ENCODE peak calls at places on chromosomes 4 and X, in nine cellular contexts. One of them, this sample, is unnamed.

GRCh38 chr4:76663794-76664193 is 228.8 kb downstream of the SHROOM3 start:
- DNase-seq in GM23338: no peak
- DNase-seq in left colon: no peak
- DNase-seq in NCI-H345: no peak
- DNase-seq in RWPE1: no peak
- DNase-seq in cardiac fibroblast: no peak
- DNase-seq in left lung: no peak
- DNase-seq in GM13977: no peak
- DNase-seq in head of caudate nucleus: no peak
- DNase-seq in this sample: no peak

GRCh38 chr4:16005671-16006070 is 42.7 kb upstream of the FGFBP2 start:
- DNase-seq in GM23338: no peak
- DNase-seq in left colon: no peak
- DNase-seq in NCI-H345: no peak
- DNase-seq in RWPE1: no peak
- DNase-seq in cardiac fibroblast: no peak
- DNase-seq in left lung: no peak
- DNase-seq in GM13977: no peak
- DNase-seq in head of caudate nucleus: no peak
- DNase-seq in this sample: no peak

GRCh38 chr4:139734201-139734874 is 68.7 kb downstream of the MGST2 start:
- DNase-seq in GM23338: no peak
- DNase-seq in left colon: no peak
- DNase-seq in NCI-H345: no peak
- DNase-seq in RWPE1: no peak
- DNase-seq in cardiac fibroblast: peak; percentile 85
- DNase-seq in left lung: no peak
- DNase-seq in GM13977: no peak
- DNase-seq in head of caudate nucleus: no peak
- DNase-seq in this sample: no peak

GRCh38 chrX:38804481-38805293 is 3.4 kb downstream of the MID1IP1 start:
- DNase-seq in GM23338: peak; percentile 7
- DNase-seq in left colon: peak; percentile 31
- DNase-seq in NCI-H345: peak; percentile 19
- DNase-seq in RWPE1: no peak
- DNase-seq in cardiac fibroblast: peak; percentile 36
- DNase-seq in left lung: peak; percentile 38
- DNase-seq in GM13977: peak; percentile 15
- DNase-seq in head of caudate nucleus: no peak
- DNase-seq in this sample: no peak

GRCh38 chr4:8880851-8881250 is 9.2 kb upstream of the HMX1 start:
- DNase-seq in GM23338: no peak
- DNase-seq in left colon: no peak
- DNase-seq in NCI-H345: no peak
- DNase-seq in RWPE1: no peak
- DNase-seq in cardiac fibroblast: no peak
- DNase-seq in left lung: no peak
- DNase-seq in GM13977: no peak
- DNase-seq in head of caudate nucleus: no peak
- DNase-seq in this sample: no peak

GRCh38 chr4:68445111-68445510 is 2.2 kb upstream of the TMPRSS11E start:
- DNase-seq in GM23338: no peak
- DNase-seq in left colon: no peak
- DNase-seq in NCI-H345: no peak
- DNase-seq in RWPE1: no peak
- DNase-seq in cardiac fibroblast: peak; percentile 6
- DNase-seq in left lung: no peak
- DNase-seq in GM13977: no peak
- DNase-seq in head of caudate nucleus: no peak
- DNase-seq in this sample: no peak

GRCh38 chr4:149370002-149370401 is 445.6 kb downstream of the IQCM start:
- DNase-seq in GM23338: no peak
- DNase-seq in left colon: no peak
- DNase-seq in NCI-H345: no peak
- DNase-seq in RWPE1: no peak
- DNase-seq in cardiac fibroblast: no peak
- DNase-seq in left lung: no peak
- DNase-seq in GM13977: no peak
- DNase-seq in head of caudate nucleus: no peak
- DNase-seq in this sample: no peak

GRCh38 chr4:140635606-140636005 is 66.8 kb upstream of the UCP1 start:
- DNase-seq in GM23338: peak; percentile 61
- DNase-seq in left colon: peak; percentile 60
- DNase-seq in NCI-H345: no peak
- DNase-seq in RWPE1: peak; percentile 62
- DNase-seq in cardiac fibroblast: peak; percentile 58
- DNase-seq in left lung: peak; percentile 62
- DNase-seq in GM13977: no peak
- DNase-seq in head of caudate nucleus: no peak
- DNase-seq in this sample: no peak

GRCh38 chrX:41303013-41303412 is 30.9 kb upstream of the DDX3X start:
- DNase-seq in GM23338: no peak
- DNase-seq in left colon: no peak
- DNase-seq in NCI-H345: no peak
- DNase-seq in RWPE1: peak; percentile 22
- DNase-seq in cardiac fibroblast: no peak
- DNase-seq in left lung: no peak
- DNase-seq in GM13977: no peak
- DNase-seq in head of caudate nucleus: no peak
- DNase-seq in this sample: peak; percentile 68

GRCh38 chr4:122612540-122612939 is 8.3 kb downstream of the IL21 start:
- DNase-seq in GM23338: no peak
- DNase-seq in left colon: no peak
- DNase-seq in NCI-H345: no peak
- DNase-seq in RWPE1: peak; percentile 57
- DNase-seq in cardiac fibroblast: no peak
- DNase-seq in left lung: no peak
- DNase-seq in GM13977: no peak
- DNase-seq in head of caudate nucleus: no peak
- DNase-seq in this sample: no peak

GRCh38 chrX:120819126-120819525 is 56.5 kb downstream of the CT47B1 start:
- DNase-seq in GM23338: no peak
- DNase-seq in left colon: no peak
- DNase-seq in NCI-H345: no peak
- DNase-seq in RWPE1: no peak
- DNase-seq in cardiac fibroblast: no peak
- DNase-seq in left lung: no peak
- DNase-seq in GM13977: no peak
- DNase-seq in head of caudate nucleus: no peak
- DNase-seq in this sample: no peak

GRCh38 chr4:76238236-76238635 is 13.3 kb upstream of the FAM47E start:
- DNase-seq in GM23338: no peak
- DNase-seq in left colon: no peak
- DNase-seq in NCI-H345: no peak
- DNase-seq in RWPE1: no peak
- DNase-seq in cardiac fibroblast: no peak
- DNase-seq in left lung: no peak
- DNase-seq in GM13977: no peak
- DNase-seq in head of caudate nucleus: no peak
- DNase-seq in this sample: no peak

This sample was measured in ascending aorta.